ENCODE peak calls at places on chromosomes 4 and X, in four cellular contexts. P, D, W and G are unnamed samples. For H3K36me3, the result is how much of the 10 kb centered on the place peaks cover.

GRCh38 chrX:125681507-125681906 is 361.8 kb downstream of the TEX13C start:
- DNase-seq in P (no peak), W (no peak), D (no peak), G (no peak)

GRCh38 chrX:96703816-96704215 is 19.2 kb downstream of the DIAPH2 start:
- DNase-seq in D (no peak), W (no peak), P (no peak), G (peak)

GRCh38 chrX:153944140-153944799 is at the start of gene RENBP:
- DNase-seq in W (no peak), P (no peak), D (no peak), G (no peak)

GRCh38 chrX:23276475-23276874 is 58.2 kb upstream of the PTCHD1 start:
- DNase-seq in D (no peak), W (no peak), P (no peak), G (no peak)

GRCh38 chr4:147378780-147379179 is 102.1 kb upstream of the EDNRA start:
- DNase-seq in P (peak), D (peak), W (no peak), G (no peak)

GRCh38 chr4:121200795-121201472 is 36.8 kb upstream of the TNIP3 start:
- DNase-seq in P (no peak), D (no peak), W (no peak), G (no peak)

GRCh38 chrX:154439841-154440240 is 2.9 kb downstream of the GDI1 start:
- DNase-seq in D (no peak), W (no peak), P (no peak), G (no peak)

GRCh38 chrX:12115377-12115776 is 22.9 kb upstream of the FRMPD4 start:
- DNase-seq in P (peak), W (no peak), D (no peak), G (no peak)

GRCh38 chr4:26753642-26754041 is 107.0 kb upstream of the STIM2 start:
- DNase-seq in W (peak), P (peak), D (no peak), G (peak)

GRCh38 chr4:141637565-141637964 is 1.2 kb downstream of the IL15 start:
- DNase-seq in P (peak), W (peak), D (no peak), G (peak)

GRCh38 chr4:166363198-166363597 is 490.2 kb downstream of the TLL1 start:
- DNase-seq in D (no peak), P (no peak), W (no peak), G (no peak)

GRCh38 chr4:26081795-26082498 is 167.9 kb downstream of the SMIM20 start:
- DNase-seq in P (peak), W (peak), D (peak), G (peak)

GRCh38 chr4:137535718-137536117 is 3.4 kb upstream of the PCDH18 start:
- DNase-seq in W (no peak), D (no peak), P (no peak), G (no peak)

GRCh38 chr4:97038146-97038516 is 1105.1 kb downstream of the STPG2 start:
- DNase-seq in D (no peak), P (no peak), W (no peak), G (no peak)

GRCh38 chrX:131901581-131901980 is 121.5 kb upstream of the STK26 start:
- DNase-seq in P (no peak), D (no peak), W (no peak), G (no peak)

GRCh38 chr4:88979292-88979691 is 77.7 kb downstream of the FAM13A start:
- DNase-seq in P (no peak), W (peak), D (no peak), G (peak)

GRCh38 chrX:9456250-9457074 is 8.4 kb upstream of the TBL1X start:
- DNase-seq in P (peak), W (peak), D (no peak), G (no peak)

GRCh38 chr4:25969374-25969773 is 55.4 kb downstream of the SMIM20 start:
- DNase-seq in P (no peak), W (no peak), D (no peak), G (no peak)

GRCh38 chrX:136880003-136880451 is 498 bp downstream of the RBMX start:
- DNase-seq in D (no peak), P (no peak), W (peak), G (peak)

GRCh38 chr4:18398661-18399060 is 377.1 kb upstream of the LCORL start:
- DNase-seq in P (no peak), D (no peak), W (no peak), G (no peak)

GRCh38 chrX:16930392-16930791 is 16.1 kb upstream of the REPS2 start:
- DNase-seq in W (peak), D (no peak), P (no peak), G (no peak)

GRCh38 chr4:2949782-2950125 is 13.5 kb downstream of the NOP14 start:
- DNase-seq in W (no peak), D (no peak), P (no peak), G (no peak)

GRCh38 chr4:2950221-2950989 is 12.8 kb downstream of the NOP14 start:
- DNase-seq in P (no peak), D (no peak), W (no peak), G (no peak)

GRCh38 chr4:2953496-2953895 is 9.7 kb downstream of the NOP14 start:
- DNase-seq in W (no peak), P (no peak), D (no peak), G (no peak)

GRCh38 chr4:2958446-2958845 is 4.8 kb downstream of the NOP14 start:
- DNase-seq in D (no peak), P (no peak), W (peak), G (peak)

GRCh38 chr4:2954358-2955185 is 8.6 kb downstream of the NOP14 start:
- DNase-seq in D (peak), W (no peak), P (no peak), G (no peak)
- H3K36me3 ChIP-seq in D (half or more), W (under half), P (under half), G (half or more)

GRCh38 chr4:52555356-52555716 is 103.8 kb downstream of the USP46 start:
- DNase-seq in P (no peak), D (no peak), W (no peak), G (no peak)

GRCh38 chr4:52550186-52550585 is 108.9 kb downstream of the USP46 start:
- DNase-seq in D (no peak), P (no peak), W (no peak), G (no peak)

GRCh38 chr4:52551487-52551886 is 107.6 kb downstream of the USP46 start:
- DNase-seq in D (no peak), P (no peak), W (no peak), G (no peak)

GRCh38 chr4:52552778-52553177 is 106.3 kb downstream of the USP46 start:
- DNase-seq in P (peak), W (no peak), D (no peak), G (no peak)

GRCh38 chr4:52554606-52555355 is 104.3 kb downstream of the USP46 start:
- DNase-seq in P (no peak), W (no peak), D (no peak), G (no peak)
- H2AFZ ChIP-seq in P (no peak), W (no peak), D (no peak), G (peak)

GRCh38 chrX:39519213-39519544 is 578.6 kb downstream of the BCOR start:
- DNase-seq in W (peak), D (no peak), P (peak), G (peak)

GRCh38 chrX:39516399-39516798 is 581.4 kb downstream of the BCOR start:
- DNase-seq in D (no peak), P (no peak), W (no peak), G (no peak)

GRCh38 chrX:39513836-39514235 is 583.9 kb downstream of the BCOR start:
- DNase-seq in W (no peak), D (no peak), P (no peak), G (peak)

GRCh38 chrX:39518451-39519212 is 579.1 kb downstream of the BCOR start:
- DNase-seq in P (no peak), D (no peak), W (no peak), G (peak)

GRCh38 chrX:39519566-39520301 is 578.0 kb downstream of the BCOR start:
- DNase-seq in D (no peak), W (no peak), P (no peak), G (no peak)
- H3K9ac ChIP-seq in D (no peak), W (no peak), P (no peak), G (no peak)

GRCh38 chrX:44765556-44765955 is 78.3 kb upstream of the DUSP21 start:
- DNase-seq in P (no peak), W (no peak), D (no peak), G (peak)
- H3K36me3 ChIP-seq in P (under half), W (under half), D (under half), G (under half)